ENCODE peak calls at places on chromosomes 11 and 22, in ten cellular contexts. U is sigmoid colon, D is tibial nerve, G is stomach, J is endothelial cell of umbilical vein, A is IMR-90, W is lower leg skin, I is K562, P is esophagus squamous epithelium, V is A549. X is an unnamed sample.

GRCh38 chr11:112795142-112795815 is 165.9 kb upstream of the NCAM1 start:
- DNase-seq in I (peak; percentile 60), W (no peak), J (no peak), G (peak; percentile 35), U (no peak), A (peak; percentile 31), V (peak; percentile 37), P (no peak), D (no peak), X (peak; percentile 66)

GRCh38 chr11:21465203-21465602 is 727.7 kb upstream of the ANO5 start:
- DNase-seq in G (no peak), U (no peak), D (no peak), W (no peak), J (no peak), I (no peak), V (no peak), A (no peak), P (no peak), X (no peak)

GRCh38 chr11:101707477-101707876 is 123.7 kb upstream of the TRPC6 start:
- DNase-seq in J (no peak), P (no peak), D (no peak), V (no peak), G (no peak), W (no peak), U (no peak), I (no peak), A (no peak), X (no peak)

GRCh38 chr11:75105462-75105925 is 8.8 kb upstream of the OR2AT4 start:
- DNase-seq in P (no peak), U (no peak), A (no peak), V (peak; percentile 54), D (no peak), W (no peak), I (peak; percentile 94), G (no peak), J (no peak), X (no peak)

GRCh38 chr11:17927041-17927440 is 85.8 kb downstream of the SERGEF start:
- DNase-seq in I (no peak), U (no peak), W (no peak), D (no peak), G (no peak), P (no peak), A (no peak), V (no peak), J (no peak), X (no peak)

GRCh38 chr11:58513747-58514367 is 6.0 kb upstream of the OR5B21 start:
- DNase-seq in D (no peak), P (no peak), A (peak; percentile 76), I (peak; percentile 66), W (no peak), G (no peak), V (peak; percentile 75), U (no peak), J (peak; percentile 73), X (peak; percentile 69)

GRCh38 chr22:37634505-37635002 is 4.9 kb upstream of the SH3BP1 start:
- DNase-seq in W (no peak), P (no peak), J (no peak), A (no peak), U (no peak), G (no peak), V (no peak), D (no peak), I (peak; percentile 57), X (no peak)

GRCh38 chr22:38104084-38104483 is 6.4 kb downstream of the BAIAP2L2 start:
- DNase-seq in P (no peak), V (peak; percentile 50), A (peak; percentile 11), G (no peak), I (peak; percentile 43), J (no peak), D (no peak), U (no peak), W (no peak), X (peak; percentile 53)

GRCh38 chr22:37982151-37982838 is 2.1 kb downstream of the SOX10 start:
- DNase-seq in U (no peak), A (no peak), W (no peak), D (no peak), V (no peak), I (no peak), G (no peak), J (no peak), P (no peak), X (no peak)

GRCh38 chr11:86418929-86419328 is 44.2 kb downstream of the CCDC81 start:
- DNase-seq in P (no peak), G (no peak), W (no peak), A (peak; percentile 28), J (peak; percentile 11), D (no peak), V (peak; percentile 17), U (no peak), I (peak; percentile 38), X (peak; percentile 16)

GRCh38 chr11:103441021-103441420 is 331.8 kb downstream of the DYNC2H1 start:
- DNase-seq in G (no peak), V (no peak), I (no peak), D (no peak), A (no peak), J (no peak), W (no peak), P (no peak), U (no peak), X (no peak)

GRCh38 chr22:43923191-43923590 is 414 bp upstream of the PNPLA3 start:
- DNase-seq in D (no peak), P (no peak), W (no peak), U (no peak), G (no peak), V (no peak), I (no peak), J (peak; percentile 53), A (no peak), X (peak; percentile 38)

GRCh38 chr22:43823353-43823908 is 11.3 kb upstream of the EFCAB6 start:
- DNase-seq in W (no peak), I (no peak), D (no peak), J (no peak), U (no peak), P (no peak), G (peak; percentile 82), V (peak; percentile 68), A (no peak), X (no peak)

GRCh38 chr11:10602366-10602765 is 33.9 kb upstream of the LYVE1 start:
- DNase-seq in V (no peak), D (no peak), I (no peak), W (peak; percentile 11), J (no peak), P (no peak), U (no peak), G (no peak), A (no peak), X (no peak)

GRCh38 chr11:10602945-10603344 is 34.5 kb upstream of the LYVE1 start:
- DNase-seq in W (peak; percentile 10), G (no peak), P (no peak), U (no peak), V (no peak), I (no peak), A (no peak), J (no peak), D (no peak), X (no peak)

GRCh38 chr11:10601722-10602281 is 33.3 kb upstream of the LYVE1 start:
- DNase-seq in I (no peak), W (peak; percentile 18), P (no peak), V (no peak), J (no peak), A (no peak), D (no peak), G (no peak), U (peak; percentile 79), X (no peak)

GRCh38 chr11:10604340-10604748 is 35.9 kb upstream of the LYVE1 start:
- DNase-seq in A (peak; percentile 53), P (no peak), W (peak; percentile 47), V (no peak), J (peak; percentile 28), G (no peak), I (no peak), D (peak; percentile 38), U (peak; percentile 86), X (peak; percentile 82)

GRCh38 chr11:10603721-10604297 is 35.3 kb upstream of the LYVE1 start:
- DNase-seq in I (no peak), D (no peak), J (no peak), G (no peak), A (no peak), P (no peak), W (peak; percentile 13), U (no peak), V (no peak), X (no peak)
- TF ChIP-seq CTCF in I (no peak), D (no peak), J (no peak), G (no peak), A (no peak), P (no peak), W (no peak), U (no peak), V (no peak), X (no peak)

GRCh38 chr22:45284705-45285305 is at the start of gene UPK3A:
- DNase-seq in A (no peak), V (no peak), U (no peak), P (no peak), G (peak; percentile 91), J (peak; percentile 30), W (no peak), D (no peak), I (no peak), X (peak; percentile 57)
- TF ChIP-seq POLR2A in A (no peak), V (no peak), U (no peak), P (no peak), G (no peak), J (no peak), W (no peak), D (no peak), I (no peak), X (no peak)

GRCh38 chr22:39454385-39454871 is 2.4 kb upstream of the MGAT3 start:
- DNase-seq in A (no peak), W (no peak), D (no peak), G (peak; percentile 68), I (peak; percentile 21), V (peak; percentile 64), P (no peak), J (no peak), U (no peak), X (no peak)

GRCh38 chr22:39452740-39453040 is 4.1 kb upstream of the MGAT3 start:
- DNase-seq in U (no peak), P (no peak), G (peak; percentile 64), A (no peak), D (no peak), V (no peak), I (peak; percentile 80), J (no peak), W (no peak), X (no peak)

GRCh38 chr22:39456262-39457046 is at the start of gene MGAT3:
- DNase-seq in W (no peak), J (no peak), U (no peak), D (no peak), I (no peak), P (no peak), V (peak; percentile 18), A (no peak), G (no peak), X (no peak)

GRCh38 chr22:39457047-39457545 is 284 bp downstream of the MGAT3 start:
- DNase-seq in I (no peak), V (no peak), D (no peak), G (no peak), J (no peak), P (no peak), U (no peak), W (no peak), A (no peak), X (no peak)

GRCh38 chr22:39453765-39454378 is 2.9 kb upstream of the MGAT3 start:
- DNase-seq in P (no peak), V (no peak), G (no peak), W (no peak), J (no peak), I (peak; percentile 67), U (no peak), D (no peak), A (peak; percentile 17), X (peak; percentile 43)
- H3K4me3 ChIP-seq in P (no peak overlapping the region), V (no peak overlapping the region), G (no peak overlapping the region), W (no peak overlapping the region), J (no peak overlapping the region), I (no peak overlapping the region), U (no peak overlapping the region), D (no peak overlapping the region), A (no peak overlapping the region), X (no peak overlapping the region)

GRCh38 chr11:68118753-68119448 is 2.3 kb downstream of the CHKA start:
- DNase-seq in G (peak; percentile 56), V (no peak), I (peak; percentile 47), U (peak; percentile 60), A (peak; percentile 38), W (no peak), D (no peak), P (no peak), J (peak; percentile 12), X (peak; percentile 88)
- TF ChIP-seq CTCF in G (no peak), V (no peak), I (no peak), U (no peak), A (no peak), W (no peak), D (no peak), P (no peak), J (no peak), X (no peak)